ENCODE peak calls at places on chromosomes 1 and 21, in nine cellular contexts. R is smooth muscle cell of the brain vasculature; P is NCI-H345; W is effector CD4-positive, alpha-beta T cell; C is GDM1; O is activated CD4-positive, alpha-beta T cell treated with anti-CD3 and anti-CD28 coated beads, Interleukin-2, amount 50 U/mL, for 24 hours; E is GM03348; A is stimulated activated CD4-positive, alpha-beta T cell treated with anti-CD3 and anti-CD28 coated beads, TNF-alpha, amount 100 ng/mL, for 24 hours; M is NK-92 treated with Interleukin-12 subunit alpha and Interleukin-12 subunit beta, amount 100 ng/mL, for 24 hours. H is an unnamed sample.

GRCh38 chr1:85316324-85316723 is 39.9 kb upstream of the BCL10 start:
- DNase-seq in A (no peak), C (no peak), M (no peak), P (peak; percentile 44), W (no peak), E (no peak), R (no peak), O (no peak), H (no peak)

GRCh38 chr1:7108251-7108650 is 323.0 kb downstream of the CAMTA1 start:
- DNase-seq in P (no peak), O (no peak), R (no peak), C (peak; percentile 40), W (no peak), A (no peak), M (no peak), E (no peak), H (no peak)

GRCh38 chr1:20442920-20443625 is 42.9 kb downstream of the CAMK2N1 start:
- DNase-seq in R (no peak), E (peak; percentile 53), W (no peak), A (no peak), P (no peak), O (no peak), M (no peak), C (no peak), H (no peak)

GRCh38 chr21:46124083-46124925 is 26.4 kb downstream of the COL6A2 start:
- DNase-seq in A (no peak), C (no peak), E (no peak), R (no peak), M (no peak), P (no peak), O (no peak), W (no peak), H (no peak)

GRCh38 chr1:115069186-115069585 is 20.1 kb downstream of the TSPAN2 start:
- DNase-seq in O (no peak), M (no peak), R (no peak), A (no peak), P (no peak), C (no peak), E (peak; percentile 64), W (no peak), H (no peak)

GRCh38 chr21:15976807-15977206 is 247.0 kb downstream of the USP25 start:
- DNase-seq in R (no peak), P (no peak), A (no peak), E (no peak), O (no peak), W (no peak), M (no peak), C (peak; percentile 26), H (no peak)

GRCh38 chr21:41901099-41901498 is 22.0 kb upstream of the PRDM15 start:
- DNase-seq in P (no peak), O (no peak), R (no peak), W (no peak), A (no peak), C (no peak), M (no peak), E (no peak), H (no peak)

GRCh38 chr1:110916669-110917306 is 43.8 kb downstream of the CD53 start:
- DNase-seq in W (no peak), E (peak; percentile 42), R (no peak), O (no peak), C (peak; percentile 55), P (no peak), M (peak; percentile 38), A (no peak), H (no peak)

GRCh38 chr1:91099746-91100621 is 78.1 kb upstream of the ZNF644 start:
- DNase-seq in E (no peak), R (no peak), O (no peak), W (no peak), A (no peak), C (no peak), P (no peak), M (peak; percentile 13), H (no peak)

GRCh38 chr1:191963286-191963685 is 195.0 kb upstream of the RGS18 start:
- DNase-seq in R (no peak), W (no peak), P (no peak), A (no peak), O (no peak), C (no peak), M (no peak), E (no peak), H (no peak)

GRCh38 chr1:8421721-8422120 is 103.8 kb downstream of the SLC45A1 start:
- DNase-seq in R (no peak), E (peak; percentile 55), C (no peak), M (no peak), P (no peak), O (no peak), W (no peak), A (no peak), H (no peak)

GRCh38 chr21:34858559-34858958 is 189.8 kb downstream of the CLIC6 start:
- DNase-seq in W (no peak), A (no peak), R (no peak), E (no peak), P (no peak), C (no peak), M (no peak), O (no peak), H (no peak)

GRCh38 chr1:53361541-53361961 is 33.7 kb upstream of the LRP8 start:
- DNase-seq in A (no peak), M (no peak), W (no peak), R (no peak), E (no peak), P (no peak), C (no peak), O (no peak), H (no peak)

GRCh38 chr1:21647431-21648373 is 21.5 kb downstream of the RAP1GAP start:
- DNase-seq in R (peak; percentile 28), P (no peak), W (no peak), C (peak; percentile 27), A (no peak), E (peak; percentile 79), M (no peak), O (no peak), H (no peak)

GRCh38 chr21:45019076-45019886 is 55.1 kb upstream of the ADARB1 start:
- DNase-seq in P (no peak), R (no peak), M (no peak), C (no peak), E (peak; percentile 70), A (no peak), W (no peak), O (no peak), H (no peak)

GRCh38 chr1:23745515-23745914 is 2.2 kb downstream of the ELOA start:
- DNase-seq in C (no peak), R (no peak), O (no peak), P (no peak), W (no peak), A (no peak), M (no peak), E (peak; percentile 59), H (no peak)

GRCh38 chr1:19552291-19553010 is 67.1 kb upstream of the CAPZB start:
- DNase-seq in P (no peak), R (no peak), O (no peak), E (no peak), M (no peak), A (no peak), W (no peak), C (no peak), H (no peak)

GRCh38 chr1:150516616-150517015 is 1.1 kb downstream of the FALEC start:
- DNase-seq in M (no peak), O (no peak), R (no peak), E (no peak), A (no peak), P (peak; percentile 56), C (no peak), W (no peak), H (no peak)

GRCh38 chr1:186578325-186579016 is 101.8 kb downstream of the PTGS2 start:
- DNase-seq in P (no peak), E (no peak), C (no peak), M (no peak), O (no peak), A (no peak), W (no peak), R (no peak), H (no peak)

GRCh38 chr1:48644950-48645605 is 131.6 kb downstream of the BEND5 start:
- DNase-seq in M (no peak), O (no peak), W (no peak), C (no peak), A (no peak), P (peak; percentile 57), E (no peak), R (no peak), H (no peak)

GRCh38 chr1:225651872-225652725 is 824 bp downstream of the ENAH start:
- DNase-seq in P (peak; percentile 47), R (no peak), W (no peak), C (no peak), A (no peak), M (no peak), E (peak; percentile 40), O (no peak), H (no peak)

GRCh38 chr1:1631793-1632420 is at the start of gene MMP23B:
- DNase-seq in R (no peak), M (no peak), A (no peak), O (no peak), P (peak; percentile 7), C (no peak), E (no peak), W (no peak), H (no peak)

GRCh38 chr21:22223385-22223784 is 1225.2 kb downstream of the NCAM2 start:
- DNase-seq in M (no peak), R (no peak), P (no peak), W (no peak), E (no peak), A (no peak), O (no peak), C (no peak), H (no peak)

GRCh38 chr1:201681375-201681774 is 142.4 kb downstream of the NAV1 start:
- DNase-seq in M (no peak), R (no peak), O (no peak), E (no peak), C (no peak), P (no peak), W (no peak), A (no peak), H (no peak)

GRCh38 chr1:230158422-230159291 is 91.6 kb downstream of the GALNT2 start:
- DNase-seq in C (no peak), O (no peak), A (no peak), E (no peak), R (no peak), M (no peak), W (no peak), P (peak; percentile 94), H (no peak)

GRCh38 chr1:41640141-41640751 is 155.8 kb upstream of the EDN2 start:
- DNase-seq in E (no peak), C (no peak), M (no peak), R (no peak), P (no peak), W (no peak), A (no peak), O (no peak), H (no peak)

GRCh38 chr1:184156521-184157395 is 105.2 kb downstream of the TSEN15 start:
- DNase-seq in W (no peak), M (no peak), O (no peak), E (no peak), P (peak; percentile 53), C (no peak), R (no peak), A (no peak), H (no peak)

GRCh38 chr1:30034627-30035521 is 688.5 kb downstream of the MATN1 start:
- DNase-seq in O (no peak), W (no peak), M (no peak), P (peak; percentile 78), C (no peak), E (peak; percentile 24), A (no peak), R (no peak), H (no peak)

GRCh38 chr1:2530501-2531361 is 668 bp upstream of the HES5 start:
- DNase-seq in A (no peak), O (no peak), R (no peak), M (no peak), W (no peak), E (no peak), C (no peak), P (peak; percentile 83), H (no peak)

GRCh38 chr1:84570436-84571149 is 3.6 kb downstream of the CTBS start:
- DNase-seq in W (no peak), P (no peak), M (no peak), R (no peak), O (no peak), C (no peak), E (no peak), A (no peak), H (no peak)

GRCh38 chr21:32717851-32718316 is 9.9 kb downstream of the SYNJ1 start:
- DNase-seq in M (no peak), W (no peak), C (no peak), E (no peak), P (no peak), O (no peak), A (no peak), R (no peak), H (no peak)

H was measured in esophagus squamous epithelium.